ENCODE peak calls at places on chromosomes 12 and 14, in four cellular contexts. A is LoVo, T is DND-41, Y is AG04449. M is an unnamed sample.
A peak's percentile ranks its signal among the peaks of the same experiment; 100 is the strongest.

GRCh38 chr12:94994312-94994711 is 9.2 kb downstream of the NDUFA12 start:
- DNase-seq in T (no peak), Y (no peak), A (peak; percentile 48), M (no peak)

GRCh38 chr12:85468356-85469157 is 188.5 kb downstream of the ALX1 start:
- DNase-seq in T (peak; percentile 8), Y (peak; percentile 28), A (peak; percentile 81), M (peak; percentile 65)

GRCh38 chr12:65891987-65892481 is 67.8 kb downstream of the HMGA2 start:
- DNase-seq in T (no peak), A (peak; percentile 92), Y (peak; percentile 99), M (no peak)

GRCh38 chr12:57889541-57889989 is 43.0 kb upstream of the CTDSP2 start:
- DNase-seq in Y (peak; percentile 63), T (no peak), A (no peak), M (peak; percentile 29)

GRCh38 chr12:50182461-50182860 is 15.3 kb upstream of the CERS5 start:
- DNase-seq in Y (no peak), A (no peak), T (no peak), M (no peak)

GRCh38 chr12:130119241-130119861 is 42.9 kb upstream of the FZD10 start:
- DNase-seq in A (no peak), Y (no peak), T (no peak), M (no peak)

GRCh38 chr12:80187660-80188090 is 88.3 kb downstream of the OTOGL start:
- DNase-seq in Y (no peak), T (no peak), A (peak; percentile 25), M (peak; percentile 44)

GRCh38 chr14:48723841-48724495 is 862.2 kb downstream of the RPS29 start:
- DNase-seq in Y (no peak), T (no peak), A (no peak), M (no peak)

GRCh38 chr14:65369560-65369959 is 43.0 kb upstream of the FUT8 start:
- DNase-seq in Y (no peak), T (no peak), A (no peak), M (no peak)

GRCh38 chr12:28963554-28963953 is 185.5 kb upstream of the FAR2 start:
- DNase-seq in A (no peak), T (no peak), Y (no peak), M (no peak)

GRCh38 chr12:12723681-12724420 is 6.7 kb downstream of the CDKN1B start:
- DNase-seq in T (peak; percentile 65), A (peak; percentile 28), Y (no peak), M (no peak)

GRCh38 chr14:19974844-19975243 is 547 bp upstream of the OR4K15 start:
- DNase-seq in T (peak; percentile 75), Y (no peak), A (no peak), M (no peak)

GRCh38 chr12:9711664-9712063 is 21.2 kb downstream of the CLECL1 start:
- DNase-seq in A (no peak), T (no peak), Y (no peak), M (no peak)

GRCh38 chr14:76546426-76547221 is 170.7 kb downstream of the ESRRB start:
- DNase-seq in T (peak; percentile 11), Y (no peak), A (no peak), M (no peak)

GRCh38 chr14:39765676-39766075 is 333.4 kb upstream of the FBXO33 start:
- DNase-seq in Y (no peak), T (no peak), A (no peak), M (no peak)

GRCh38 chr12:92827836-92828431 is 101.2 kb downstream of the EEA1 start:
- DNase-seq in A (peak; percentile 56), Y (no peak), T (peak; percentile 60), M (peak; percentile 15)

GRCh38 chr14:36300337-36300736 is 20.1 kb downstream of the MBIP start:
- DNase-seq in T (no peak), A (peak; percentile 49), Y (no peak), M (no peak)

GRCh38 chr12:30823140-30823669 is 68.5 kb upstream of the CAPRIN2 start:
- DNase-seq in A (no peak), T (no peak), Y (no peak), M (no peak)

GRCh38 chr14:83347874-83348273 is 1814.2 kb upstream of the SEL1L start:
- DNase-seq in T (no peak), Y (no peak), A (no peak), M (no peak)

GRCh38 chr12:18332173-18332572 is 70.9 kb downstream of the PIK3C2G start:
- DNase-seq in T (no peak), A (no peak), Y (no peak), M (no peak)